ENCODE peak calls at places on chromosomes 11 and 22, in seven cellular contexts. F is GM19239; V is HCEC 1CT; B is upper lobe of right lung; W is anterior cingulate cortex; G is non-pigmented ciliary epithelial cell; S is effector memory CD4-positive, alpha-beta T cell. M is an unnamed sample.
A peak's percentile ranks its signal among the peaks of the same experiment; 100 is the strongest.

GRCh38 chr11:17719940-17720795 is 797 bp downstream of the MYOD1 start:
- DNase-seq in F (no peak), V (no peak), B (no peak), W (no peak), G (no peak), S (no peak), M (no peak)

GRCh38 chr11:135033545-135033944 is 621.5 kb upstream of the B3GAT1 start:
- DNase-seq in F (no peak), V (no peak), B (no peak), W (peak; percentile 25), G (no peak), S (no peak), M (peak; percentile 66)

GRCh38 chr11:32447252-32447651 is 11.9 kb upstream of the WT1 start:
- DNase-seq in F (no peak), V (no peak), B (no peak), W (no peak), G (no peak), S (no peak), M (no peak)

GRCh38 chr11:288328-289144 is at the start of gene PGGHG:
- DNase-seq in F (peak; percentile 94), V (peak; percentile 34), B (peak; percentile 91), W (no peak), G (no peak), S (peak; percentile 48), M (no peak)

GRCh38 chr11:84558085-84558905 is 1068.8 kb downstream of the DLG2 start:
- DNase-seq in F (peak; percentile 4), V (peak; percentile 43), B (no peak), W (peak; percentile 12), G (no peak), S (no peak), M (no peak)

GRCh38 chr11:128757886-128758612 is 64.2 kb downstream of the FLI1 start:
- DNase-seq in F (peak; percentile 58), V (no peak), B (no peak), W (no peak), G (no peak), S (no peak), M (no peak)

GRCh38 chr11:16226245-16226644 is 130.1 kb downstream of the SOX6 start:
- DNase-seq in F (no peak), V (no peak), B (peak; percentile 56), W (no peak), G (no peak), S (no peak), M (no peak)

GRCh38 chr11:119338318-119338890 is 2.3 kb downstream of the C1QTNF5 start:
- DNase-seq in F (peak; percentile 79), V (peak; percentile 79), B (peak; percentile 78), W (peak; percentile 70), G (no peak), S (no peak), M (no peak)

GRCh38 chr11:33444835-33445594 is 187.8 kb downstream of the HIPK3 start:
- DNase-seq in F (no peak), V (no peak), B (no peak), W (no peak), G (no peak), S (no peak), M (peak; percentile 57)

GRCh38 chr11:132058211-132058772 is 687.9 kb downstream of the NTM start:
- DNase-seq in F (no peak), V (no peak), B (no peak), W (peak; percentile 48), G (peak; percentile 79), S (no peak), M (no peak)

GRCh38 chr11:67371549-67372231 is 1.7 kb downstream of the CLCF1 start:
- DNase-seq in F (peak; percentile 72), V (peak; percentile 67), B (peak; percentile 77), W (no peak), G (no peak), S (no peak), M (no peak)

GRCh38 chr11:116787786-116788486 is at the start of gene ZPR1:
- DNase-seq in F (peak; percentile 95), V (peak; percentile 67), B (peak; percentile 95), W (peak; percentile 75), G (no peak), S (peak; percentile 78), M (peak; percentile 95)

GRCh38 chr11:11770921-11771484 is 70.8 kb upstream of the USP47 start:
- DNase-seq in F (no peak), V (no peak), B (no peak), W (no peak), G (no peak), S (no peak), M (peak; percentile 34)

GRCh38 chr11:82988936-82989627 is 82.6 kb downstream of the RAB30 start:
- DNase-seq in F (no peak), V (no peak), B (no peak), W (peak; percentile 85), G (no peak), S (no peak), M (no peak)

GRCh38 chr11:79018371-79018849 is 422.4 kb downstream of the TENM4 start:
- DNase-seq in F (no peak), V (no peak), B (no peak), W (no peak), G (peak; percentile 85), S (no peak), M (no peak)

GRCh38 chr11:73978576-73979086 is 4.0 kb downstream of the UCP2 start:
- DNase-seq in F (no peak), V (no peak), B (peak; percentile 30), W (no peak), G (no peak), S (no peak), M (no peak)

GRCh38 chr11:120272303-120272702 is 32.4 kb downstream of the POU2F3 start:
- DNase-seq in F (no peak), V (peak; percentile 55), B (no peak), W (no peak), G (no peak), S (no peak), M (no peak)

GRCh38 chr22:19875061-19875530 is 20.4 kb upstream of the GNB1L start:
- DNase-seq in F (no peak), V (no peak), B (peak; percentile 70), W (no peak), G (no peak), S (no peak), M (no peak)

GRCh38 chr11:119447664-119448242 is 24.8 kb upstream of the THY1 start:
- DNase-seq in F (no peak), V (no peak), B (no peak), W (no peak), G (no peak), S (no peak), M (no peak)

GRCh38 chr11:126949066-126949945 is 51.3 kb downstream of the KIRREL3 start:
- DNase-seq in F (no peak), V (no peak), B (no peak), W (no peak), G (no peak), S (no peak), M (no peak)

GRCh38 chr11:98136357-98136756 is 884.4 kb upstream of the CNTN5 start:
- DNase-seq in F (no peak), V (no peak), B (no peak), W (no peak), G (no peak), S (no peak), M (no peak)

GRCh38 chr11:130476200-130476921 is 27.9 kb downstream of the ADAMTS15 start:
- DNase-seq in F (no peak), V (no peak), B (no peak), W (no peak), G (no peak), S (no peak), M (peak; percentile 87)

GRCh38 chr11:15336016-15336415 is 221.3 kb downstream of the INSC start:
- DNase-seq in F (no peak), V (no peak), B (no peak), W (no peak), G (no peak), S (no peak), M (no peak)

GRCh38 chr11:17991799-17992433 is 20.9 kb downstream of the SERGEF start:
- DNase-seq in F (peak; percentile 53), V (peak; percentile 60), B (no peak), W (no peak), G (no peak), S (no peak), M (no peak)

GRCh38 chr11:125351045-125351867 is 144.8 kb downstream of the FEZ1 start:
- DNase-seq in F (no peak), V (no peak), B (no peak), W (no peak), G (no peak), S (no peak), M (no peak)

GRCh38 chr11:105937331-105937730 is 84.7 kb downstream of the MSANTD4 start:
- DNase-seq in F (no peak), V (peak; percentile 77), B (no peak), W (no peak), G (no peak), S (no peak), M (no peak)

GRCh38 chr11:33530824-33531223 is 169.8 kb downstream of the C11orf91 start:
- DNase-seq in F (no peak), V (peak; percentile 58), B (no peak), W (no peak), G (no peak), S (no peak), M (peak; percentile 37)

GRCh38 chr11:17508816-17509215 is 32.2 kb upstream of the ABCC8 start:
- DNase-seq in F (no peak), V (no peak), B (no peak), W (no peak), G (no peak), S (no peak), M (no peak)

GRCh38 chr11:103359221-103359620 is 250.0 kb downstream of the DYNC2H1 start:
- DNase-seq in F (no peak), V (peak; percentile 46), B (no peak), W (no peak), G (peak; percentile 23), S (no peak), M (no peak)

GRCh38 chr11:36363361-36364272 is 67.5 kb downstream of the PRR5L start:
- DNase-seq in F (no peak), V (no peak), B (no peak), W (no peak), G (no peak), S (no peak), M (peak; percentile 34)

GRCh38 chr11:7904910-7905309 is 26.2 kb downstream of the OR10A6 start:
- DNase-seq in F (no peak), V (peak; percentile 66), B (no peak), W (no peak), G (peak; percentile 9), S (no peak), M (no peak)

GRCh38 chr11:26283852-26284421 is 48.0 kb upstream of the ANO3 start:
- DNase-seq in F (no peak), V (no peak), B (no peak), W (no peak), G (no peak), S (no peak), M (no peak)

GRCh38 chr11:21820176-21820575 is 372.7 kb upstream of the ANO5 start:
- DNase-seq in F (no peak), V (no peak), B (no peak), W (no peak), G (no peak), S (no peak), M (no peak)

GRCh38 chr11:116686891-116687290 is 85.9 kb downstream of the BUD13 start:
- DNase-seq in F (no peak), V (no peak), B (no peak), W (no peak), G (no peak), S (no peak), M (no peak)

GRCh38 chr11:72352859-72353551 is 81.3 kb downstream of the CLPB start:
- DNase-seq in F (peak; percentile 28), V (no peak), B (no peak), W (no peak), G (peak; percentile 44), S (no peak), M (no peak)